ENCODE peak calls at places on chromosome 5, in eight cellular contexts. One of them, this sample, is unnamed. For H3K4me1, the result is how much of the 10 kb centered on the place peaks cover.

GRCh38 chr5:36688722-36689121 is 82.3 kb downstream of the SLC1A3 start:
- DNase-seq in HepG2: peak
- DNase-seq in A549: peak
- DNase-seq in endothelial cell of umbilical vein: no peak
- DNase-seq in astrocyte: no peak
- DNase-seq in mammary epithelial cell: no peak
- DNase-seq in GM12878: no peak
- DNase-seq in neural progenitor cell: peak
- DNase-seq in this sample: no peak

GRCh38 chr5:123610209-123610608 is 98.2 kb downstream of the CSNK1G3 start:
- DNase-seq in A549: no peak
- DNase-seq in HepG2: no peak
- DNase-seq in endothelial cell of umbilical vein: peak
- DNase-seq in neural progenitor cell: no peak
- DNase-seq in astrocyte: no peak
- DNase-seq in mammary epithelial cell: peak
- DNase-seq in GM12878: no peak
- DNase-seq in this sample: no peak

GRCh38 chr5:43073597-43074546 is 33.8 kb upstream of the ANXA2R start:
- DNase-seq in neural progenitor cell: peak
- DNase-seq in astrocyte: no peak
- DNase-seq in mammary epithelial cell: peak
- DNase-seq in endothelial cell of umbilical vein: peak
- DNase-seq in HepG2: peak
- DNase-seq in A549: peak
- DNase-seq in GM12878: no peak
- DNase-seq in this sample: no peak

GRCh38 chr5:145247745-145248040 is 587.4 kb downstream of the PRELID2 start:
- DNase-seq in astrocyte: no peak
- DNase-seq in HepG2: no peak
- DNase-seq in GM12878: no peak
- DNase-seq in neural progenitor cell: no peak
- DNase-seq in mammary epithelial cell: no peak
- DNase-seq in endothelial cell of umbilical vein: no peak
- DNase-seq in A549: no peak
- DNase-seq in this sample: no peak

GRCh38 chr5:766666-767431 is 17.7 kb downstream of the ZDHHC11B start:
- DNase-seq in HepG2: no peak
- DNase-seq in mammary epithelial cell: no peak
- DNase-seq in neural progenitor cell: no peak
- DNase-seq in GM12878: no peak
- DNase-seq in astrocyte: no peak
- DNase-seq in A549: no peak
- DNase-seq in endothelial cell of umbilical vein: no peak
- DNase-seq in this sample: no peak

GRCh38 chr5:173633304-173633703 is 16.9 kb upstream of the BOD1 start:
- DNase-seq in mammary epithelial cell: peak
- DNase-seq in A549: no peak
- DNase-seq in astrocyte: no peak
- DNase-seq in endothelial cell of umbilical vein: no peak
- DNase-seq in GM12878: no peak
- DNase-seq in HepG2: no peak
- DNase-seq in neural progenitor cell: no peak
- DNase-seq in this sample: no peak

GRCh38 chr5:131466171-131466766 is 168.8 kb downstream of the RAPGEF6 start:
- DNase-seq in astrocyte: peak
- DNase-seq in mammary epithelial cell: peak
- DNase-seq in A549: no peak
- DNase-seq in endothelial cell of umbilical vein: no peak
- DNase-seq in GM12878: no peak
- DNase-seq in neural progenitor cell: no peak
- DNase-seq in HepG2: no peak
- DNase-seq in this sample: peak

GRCh38 chr5:112012112-112012511 is 255.1 kb upstream of the NREP start:
- DNase-seq in A549: no peak
- DNase-seq in mammary epithelial cell: no peak
- DNase-seq in HepG2: no peak
- DNase-seq in neural progenitor cell: no peak
- DNase-seq in GM12878: no peak
- DNase-seq in astrocyte: peak
- DNase-seq in endothelial cell of umbilical vein: peak
- DNase-seq in this sample: no peak

GRCh38 chr5:159286420-159287035 is 23.4 kb downstream of the UBLCP1 start:
- DNase-seq in mammary epithelial cell: peak
- DNase-seq in GM12878: no peak
- DNase-seq in endothelial cell of umbilical vein: peak
- DNase-seq in astrocyte: no peak
- DNase-seq in neural progenitor cell: peak
- DNase-seq in HepG2: peak
- DNase-seq in A549: no peak
- DNase-seq in this sample: no peak

GRCh38 chr5:2017540-2018389 is 135.0 kb upstream of the IRX4 start:
- DNase-seq in astrocyte: no peak
- DNase-seq in A549: peak
- DNase-seq in GM12878: no peak
- DNase-seq in neural progenitor cell: peak
- DNase-seq in endothelial cell of umbilical vein: peak
- DNase-seq in HepG2: peak
- DNase-seq in mammary epithelial cell: no peak
- DNase-seq in this sample: no peak

GRCh38 chr5:61275841-61276240 is 56.2 kb upstream of the ZSWIM6 start:
- DNase-seq in endothelial cell of umbilical vein: peak
- DNase-seq in mammary epithelial cell: peak
- DNase-seq in astrocyte: peak
- DNase-seq in GM12878: no peak
- DNase-seq in neural progenitor cell: no peak
- DNase-seq in A549: no peak
- DNase-seq in HepG2: no peak
- DNase-seq in this sample: peak

GRCh38 chr5:3943803-3944202 is 348.2 kb downstream of the IRX1 start:
- DNase-seq in endothelial cell of umbilical vein: no peak
- DNase-seq in GM12878: no peak
- DNase-seq in mammary epithelial cell: no peak
- DNase-seq in HepG2: no peak
- DNase-seq in neural progenitor cell: no peak
- DNase-seq in A549: no peak
- DNase-seq in astrocyte: no peak
- DNase-seq in this sample: peak

GRCh38 chr5:176481659-176482213 is 33.6 kb downstream of the FAF2 start:
- DNase-seq in mammary epithelial cell: no peak
- DNase-seq in HepG2: peak
- DNase-seq in neural progenitor cell: no peak
- DNase-seq in GM12878: no peak
- DNase-seq in endothelial cell of umbilical vein: no peak
- DNase-seq in astrocyte: no peak
- DNase-seq in A549: no peak
- DNase-seq in this sample: peak

GRCh38 chr5:102678267-102679058 is 76.6 kb upstream of the PAM start:
- DNase-seq in endothelial cell of umbilical vein: no peak
- DNase-seq in GM12878: no peak
- DNase-seq in mammary epithelial cell: peak
- DNase-seq in HepG2: no peak
- DNase-seq in A549: no peak
- DNase-seq in astrocyte: peak
- DNase-seq in neural progenitor cell: no peak
- DNase-seq in this sample: peak

GRCh38 chr5:1255081-1255561 is 29.9 kb downstream of the SLC6A18 start:
- DNase-seq in A549: no peak
- DNase-seq in GM12878: no peak
- DNase-seq in HepG2: no peak
- DNase-seq in neural progenitor cell: no peak
- DNase-seq in astrocyte: no peak
- DNase-seq in mammary epithelial cell: no peak
- DNase-seq in endothelial cell of umbilical vein: no peak
- DNase-seq in this sample: no peak

GRCh38 chr5:83022334-83022733 is 54.9 kb downstream of the TMEM167A start:
- DNase-seq in neural progenitor cell: no peak
- DNase-seq in endothelial cell of umbilical vein: no peak
- DNase-seq in A549: no peak
- DNase-seq in mammary epithelial cell: no peak
- DNase-seq in HepG2: no peak
- DNase-seq in astrocyte: no peak
- DNase-seq in GM12878: no peak
- DNase-seq in this sample: no peak

GRCh38 chr5:38404236-38404635 is 145.9 kb downstream of the EGFLAM start:
- DNase-seq in endothelial cell of umbilical vein: no peak
- DNase-seq in neural progenitor cell: no peak
- DNase-seq in A549: no peak
- DNase-seq in GM12878: no peak
- DNase-seq in mammary epithelial cell: no peak
- DNase-seq in astrocyte: no peak
- DNase-seq in HepG2: no peak
- DNase-seq in this sample: no peak

GRCh38 chr5:127754259-127754658 is 51.1 kb downstream of the CCDC192 start:
- DNase-seq in A549: no peak
- DNase-seq in HepG2: no peak
- DNase-seq in endothelial cell of umbilical vein: peak
- DNase-seq in mammary epithelial cell: no peak
- DNase-seq in astrocyte: peak
- DNase-seq in neural progenitor cell: no peak
- DNase-seq in GM12878: no peak
- DNase-seq in this sample: no peak

GRCh38 chr5:142275496-142275895 is 49.3 kb downstream of the SPRY4 start:
- DNase-seq in A549: no peak
- DNase-seq in astrocyte: no peak
- DNase-seq in neural progenitor cell: no peak
- DNase-seq in HepG2: no peak
- DNase-seq in endothelial cell of umbilical vein: no peak
- DNase-seq in mammary epithelial cell: peak
- DNase-seq in GM12878: no peak
- DNase-seq in this sample: no peak

GRCh38 chr5:12985142-12985541 is 959.3 kb downstream of the DNAH5 start:
- DNase-seq in astrocyte: no peak
- DNase-seq in A549: no peak
- DNase-seq in HepG2: no peak
- DNase-seq in mammary epithelial cell: no peak
- DNase-seq in endothelial cell of umbilical vein: no peak
- DNase-seq in GM12878: no peak
- DNase-seq in neural progenitor cell: no peak
- DNase-seq in this sample: no peak

GRCh38 chr5:56094579-56095361 is 100.0 kb upstream of the IL6ST start:
- DNase-seq in endothelial cell of umbilical vein: no peak
- DNase-seq in neural progenitor cell: no peak
- DNase-seq in astrocyte: no peak
- DNase-seq in A549: no peak
- DNase-seq in mammary epithelial cell: no peak
- DNase-seq in GM12878: no peak
- DNase-seq in HepG2: no peak
- DNase-seq in this sample: no peak

GRCh38 chr5:76715734-76716455 is at the start of gene F2R:
- DNase-seq in A549: peak
- DNase-seq in mammary epithelial cell: peak
- DNase-seq in GM12878: no peak
- DNase-seq in astrocyte: peak
- DNase-seq in HepG2: peak
- DNase-seq in endothelial cell of umbilical vein: peak
- DNase-seq in neural progenitor cell: peak
- DNase-seq in this sample: peak
- TF ChIP-seq CTCF in A549: peak
- TF ChIP-seq CTCF in mammary epithelial cell: peak
- TF ChIP-seq CTCF in GM12878: peak
- TF ChIP-seq CTCF in astrocyte: no peak
- TF ChIP-seq CTCF in HepG2: peak
- TF ChIP-seq CTCF in endothelial cell of umbilical vein: peak
- TF ChIP-seq CTCF in neural progenitor cell: peak
- TF ChIP-seq CTCF in this sample: peak

DNA sequence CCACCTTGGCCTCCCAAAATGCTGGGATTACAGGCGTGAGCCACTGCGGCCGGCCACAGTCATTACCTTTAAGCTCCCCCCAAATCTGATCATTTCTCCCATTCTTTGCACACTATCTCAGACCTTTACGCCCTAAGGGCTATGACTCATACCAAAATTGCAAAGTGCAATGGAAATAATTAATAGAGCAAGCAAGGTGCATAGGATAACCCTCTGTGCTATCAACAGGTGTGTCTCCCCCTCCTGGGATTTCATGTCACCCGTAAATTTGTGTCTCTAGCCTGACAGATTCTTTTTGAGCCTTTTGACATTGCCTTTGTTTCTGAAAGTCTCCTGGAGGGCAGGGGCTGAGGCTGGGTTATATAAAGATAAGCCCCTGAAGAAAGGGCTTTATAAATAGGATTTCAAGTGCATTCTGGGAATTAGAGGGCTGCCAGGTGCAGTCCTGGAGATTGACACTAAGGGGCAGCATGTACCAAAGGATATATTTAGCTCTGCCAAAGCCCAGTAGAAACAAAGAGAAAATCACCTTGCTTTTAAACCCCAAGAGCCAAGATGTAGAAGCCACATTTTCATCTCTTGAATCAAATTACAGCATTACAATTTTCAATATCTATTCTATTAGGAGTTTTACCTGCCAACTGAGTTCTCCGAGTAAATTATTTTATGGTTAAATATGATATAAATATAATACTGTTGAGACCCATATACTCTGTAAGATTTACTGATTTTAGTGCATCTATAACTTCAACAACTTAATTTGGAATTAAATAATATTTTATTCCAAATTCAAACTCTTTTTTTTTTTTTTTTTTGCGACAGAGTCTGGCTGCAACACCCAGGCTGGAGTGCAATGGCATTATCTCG is 18.2 kb downstream of the S100Z start:
- DNase-seq in neural progenitor cell: peak
- DNase-seq in astrocyte: peak
- DNase-seq in GM12878: peak
- DNase-seq in mammary epithelial cell: peak
- DNase-seq in A549: peak
- DNase-seq in endothelial cell of umbilical vein: peak
- DNase-seq in HepG2: peak
- DNase-seq in this sample: peak
- H3K4me1 ChIP-seq in neural progenitor cell: under half
- H3K4me1 ChIP-seq in astrocyte: under half
- H3K4me1 ChIP-seq in GM12878: under half
- H3K4me1 ChIP-seq in mammary epithelial cell: under half
- H3K4me1 ChIP-seq in A549: under half
- H3K4me1 ChIP-seq in endothelial cell of umbilical vein: under half
- H3K4me1 ChIP-seq in HepG2: under half
- H3K4me1 ChIP-seq in this sample: under half

GRCh38 chr5:137143244-137143605 is 355.9 kb downstream of the SPOCK1 start:
- DNase-seq in endothelial cell of umbilical vein: no peak
- DNase-seq in GM12878: no peak
- DNase-seq in mammary epithelial cell: no peak
- DNase-seq in astrocyte: no peak
- DNase-seq in HepG2: no peak
- DNase-seq in neural progenitor cell: no peak
- DNase-seq in A549: no peak
- DNase-seq in this sample: no peak
- H3K4me2 ChIP-seq in endothelial cell of umbilical vein: no peak
- H3K4me2 ChIP-seq in GM12878: no peak
- H3K4me2 ChIP-seq in mammary epithelial cell: peak
- H3K4me2 ChIP-seq in astrocyte: peak
- H3K4me2 ChIP-seq in HepG2: no peak
- H3K4me2 ChIP-seq in neural progenitor cell: no peak
- H3K4me2 ChIP-seq in A549: no peak
- H3K4me2 ChIP-seq in this sample: peak

DNA sequence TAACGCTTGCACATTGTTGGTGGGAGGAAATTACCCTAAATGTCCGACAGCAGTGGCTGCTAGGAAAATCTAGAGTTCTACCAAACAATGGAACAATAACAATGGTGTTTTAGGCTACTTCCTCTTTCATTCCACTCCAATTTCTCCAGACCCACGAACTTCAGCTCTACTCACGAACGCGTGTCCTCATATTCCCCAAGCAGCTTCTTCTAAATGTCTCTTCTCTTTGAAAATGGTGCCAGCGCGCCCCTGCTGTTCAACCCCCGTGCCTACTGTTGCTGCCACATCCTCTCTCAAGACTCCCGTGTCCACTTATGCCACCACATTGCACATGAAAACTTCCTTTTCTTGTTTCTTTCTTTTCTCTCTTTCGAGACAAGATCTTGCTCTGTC is 25.6 kb downstream of the OR2V2 start:
- DNase-seq in mammary epithelial cell: no peak
- DNase-seq in neural progenitor cell: no peak
- DNase-seq in A549: no peak
- DNase-seq in HepG2: no peak
- DNase-seq in GM12878: no peak
- DNase-seq in endothelial cell of umbilical vein: no peak
- DNase-seq in astrocyte: no peak
- DNase-seq in this sample: no peak
- TF ChIP-seq CTCF in mammary epithelial cell: no peak
- TF ChIP-seq CTCF in neural progenitor cell: peak
- TF ChIP-seq CTCF in A549: peak
- TF ChIP-seq CTCF in HepG2: peak
- TF ChIP-seq CTCF in GM12878: peak
- TF ChIP-seq CTCF in endothelial cell of umbilical vein: no peak
- TF ChIP-seq CTCF in astrocyte: no peak
- TF ChIP-seq CTCF in this sample: no peak

This sample was measured in osteoblast.